ENCODE peak calls at places on chromosome 19, in six cellular contexts. A, U, T, D, Q and G are unnamed samples.

GRCh38 chr19:37594982-37595382 is 306 bp downstream of the ZNF540 start:
- DNase-seq in T (no peak), Q (peak; percentile 60), D (peak; percentile 8), U (no peak), A (peak; percentile 47), G (peak; percentile 81)

GRCh38 chr19:377801-378581 is 31.0 kb downstream of the C2CD4C start:
- DNase-seq in A (no peak), T (no peak), U (no peak), D (no peak), Q (no peak), G (no peak)

GRCh38 chr19:10617409-10618121 is 7.8 kb upstream of the SLC44A2 start:
- DNase-seq in D (no peak), T (no peak), U (no peak), A (no peak), Q (no peak), G (no peak)

GRCh38 chr19:36482876-36483275 is 6.5 kb downstream of the ZNF566 start:
- DNase-seq in A (no peak), Q (no peak), U (no peak), T (no peak), D (no peak), G (no peak)

GRCh38 chr19:8686549-8686948 is 12.0 kb downstream of the ACTL9 start:
- DNase-seq in U (no peak), T (no peak), A (no peak), D (no peak), Q (no peak), G (no peak)

GRCh38 chr19:14363203-14364097 is 17.8 kb upstream of the ADGRE5 start:
- DNase-seq in D (no peak), U (peak; percentile 55), A (no peak), Q (peak; percentile 35), T (peak; percentile 86), G (no peak)

GRCh38 chr19:50384685-50385535 is 763 bp downstream of the POLD1 start:
- DNase-seq in Q (no peak), U (no peak), T (no peak), A (no peak), D (no peak), G (no peak)

GRCh38 chr19:35828694-35829301 is 16.2 kb upstream of the PRODH2 start:
- DNase-seq in T (peak; percentile 75), D (peak; percentile 53), A (no peak), Q (peak; percentile 38), U (peak; percentile 76), G (peak; percentile 45)

GRCh38 chr19:17872251-17873001 is 681 bp downstream of the SLC5A5 start:
- DNase-seq in T (no peak), Q (no peak), D (no peak), U (no peak), A (no peak), G (peak; percentile 28)

GRCh38 chr19:35495107-35496064 is 5.1 kb upstream of the KRTDAP start:
- DNase-seq in U (peak; percentile 72), A (no peak), Q (peak; percentile 60), T (peak; percentile 76), D (no peak), G (peak; percentile 55)

GRCh38 chr19:15466851-15467733 is 2.7 kb upstream of the RASAL3 start:
- DNase-seq in D (no peak), T (peak; percentile 72), U (no peak), A (no peak), Q (peak; percentile 60), G (no peak)

GRCh38 chr19:2629491-2630351 is 72.8 kb downstream of the GNG7 start:
- DNase-seq in U (no peak), Q (no peak), A (no peak), T (no peak), D (no peak), G (no peak)

GRCh38 chr19:11410682-11411081 is 8.4 kb downstream of the RGL3 start:
- DNase-seq in D (no peak), A (no peak), T (no peak), Q (no peak), U (no peak), G (no peak)

GRCh38 chr19:28638445-28638844 is 574.5 kb downstream of the UQCRFS1 start:
- DNase-seq in Q (no peak), T (no peak), U (no peak), A (no peak), D (no peak), G (no peak)

GRCh38 chr19:29404951-29405727 is 120.7 kb upstream of the VSTM2B start:
- DNase-seq in T (no peak), U (peak; percentile 78), D (no peak), A (no peak), Q (no peak), G (no peak)

GRCh38 chr19:3981736-3982681 is 3.3 kb downstream of the EEF2 start:
- DNase-seq in U (no peak), D (no peak), T (no peak), Q (no peak), A (no peak), G (no peak)

DNA sequence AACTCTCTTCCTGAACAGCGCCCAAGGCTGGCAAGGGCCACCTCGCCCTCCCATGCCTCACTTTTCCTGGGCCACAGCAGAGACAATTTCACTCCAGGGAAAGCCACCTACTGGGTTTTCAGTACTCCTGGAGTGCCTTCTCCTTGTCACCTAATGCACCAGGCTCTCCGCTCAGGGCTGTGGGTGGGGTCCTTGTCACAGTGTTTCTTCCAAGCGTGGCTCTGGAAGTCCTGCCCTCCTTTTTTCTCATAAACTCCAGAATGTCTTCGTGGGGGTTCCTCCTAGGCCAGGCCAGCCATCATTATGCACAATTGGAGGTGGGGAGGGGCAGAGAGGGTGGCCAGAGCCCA is 78.6 kb downstream of the CHST8 start:
- DNase-seq in U (no peak), Q (no peak), A (no peak), D (no peak), T (no peak), G (no peak)
- TF ChIP-seq CTCF in U (no peak), Q (no peak), A (no peak), D (no peak), T (no peak), G (no peak)

GRCh38 chr19:54883228-54883627 is 9.2 kb downstream of the FCAR start:
- DNase-seq in T (no peak), Q (no peak), D (no peak), A (no peak), U (no peak), G (no peak)

GRCh38 chr19:54881884-54882283 is 7.8 kb downstream of the FCAR start:
- DNase-seq in T (no peak), A (no peak), U (no peak), D (no peak), Q (no peak), G (no peak)

GRCh38 chr19:54882758-54883157 is 8.7 kb downstream of the FCAR start:
- DNase-seq in A (no peak), Q (no peak), U (no peak), T (peak; percentile 30), D (no peak), G (peak; percentile 21)
- TF ChIP-seq CTCF in A (no peak), Q (no peak), U (no peak), T (peak; percentile 39), D (no peak), G (peak; percentile 50)

DNA sequence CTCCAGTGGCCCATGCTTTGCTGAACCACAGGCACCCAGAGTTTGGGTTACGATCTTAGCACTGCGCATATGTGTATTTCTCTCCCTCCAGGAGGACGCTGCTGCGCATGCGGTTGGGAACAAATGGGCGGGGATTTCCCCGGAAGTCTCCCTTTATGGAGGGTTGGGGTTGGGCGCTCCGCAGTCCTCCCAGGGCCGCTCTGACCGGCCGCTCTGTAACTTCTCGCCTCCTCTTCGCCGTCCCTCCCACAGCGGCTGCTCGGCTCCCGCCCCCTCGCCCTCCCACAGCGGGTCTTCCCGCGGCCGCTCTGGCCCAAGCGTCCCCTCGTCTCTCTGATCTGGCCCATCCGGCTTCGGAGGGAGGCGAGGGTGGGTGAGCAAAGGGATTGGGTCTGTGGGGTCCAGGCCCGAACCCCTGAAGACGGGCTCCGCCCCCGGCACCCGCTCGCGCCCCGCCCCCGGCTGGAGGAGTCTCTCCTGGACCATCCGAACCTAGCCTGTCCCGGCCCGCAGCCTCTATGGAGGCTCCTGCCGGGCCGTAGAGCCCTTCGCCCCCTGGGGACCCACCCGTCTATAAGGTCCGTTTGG is at the start of gene MEGF8:
- DNase-seq in D (peak; percentile 98), Q (peak; percentile 97), A (peak; percentile 92), U (peak; percentile 99), T (peak; percentile 100), G (peak; percentile 96)
- TF ChIP-seq CTCF in D (peak; percentile 95), Q (no peak), A (peak; percentile 92), U (peak; percentile 91), T (peak; percentile 98), G (no peak)

DNA sequence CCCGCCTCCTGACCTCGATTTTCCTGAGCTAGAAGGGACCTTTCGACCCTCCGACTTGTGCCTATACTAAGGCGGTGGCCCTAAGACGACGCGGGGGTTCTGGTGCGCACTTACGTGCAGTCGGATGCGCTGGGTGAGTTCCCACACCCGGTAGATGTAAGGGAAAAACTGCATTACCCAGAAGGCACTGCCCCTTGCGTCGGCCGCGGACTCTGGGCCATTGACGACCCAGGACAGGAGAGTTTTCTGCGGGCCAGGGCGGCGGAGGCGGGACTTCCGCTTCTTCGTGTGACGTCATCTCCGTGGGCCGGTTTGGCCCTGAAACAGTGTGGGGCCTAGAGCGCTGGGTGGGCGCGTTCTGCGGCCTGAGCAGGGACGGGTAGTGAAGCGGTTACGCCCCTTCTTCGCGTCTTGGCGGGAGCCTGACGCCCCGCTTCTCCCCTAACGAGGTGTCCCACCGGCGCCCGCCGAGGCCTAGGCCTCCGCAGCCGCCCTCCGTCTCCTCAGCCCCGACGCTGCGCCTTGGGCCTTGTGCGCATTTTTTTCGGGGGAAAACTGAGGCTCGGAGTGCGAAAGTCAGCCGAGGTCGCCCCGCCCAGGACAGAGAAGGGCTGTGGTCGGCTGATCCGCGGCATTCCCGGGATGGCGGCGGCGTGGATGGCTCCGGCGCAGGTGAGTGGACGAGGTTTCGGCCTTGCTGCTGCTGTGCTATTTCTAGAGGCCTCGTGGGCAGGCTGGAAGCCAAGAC is at the start of gene ZNF460:
- DNase-seq in U (peak; percentile 98), Q (peak; percentile 94), A (peak; percentile 89), D (peak; percentile 95), T (peak; percentile 99), G (peak; percentile 98)
- TF ChIP-seq CTCF in U (no peak), Q (no peak), A (peak; percentile 43), D (no peak), T (no peak), G (peak; percentile 8)

DNA sequence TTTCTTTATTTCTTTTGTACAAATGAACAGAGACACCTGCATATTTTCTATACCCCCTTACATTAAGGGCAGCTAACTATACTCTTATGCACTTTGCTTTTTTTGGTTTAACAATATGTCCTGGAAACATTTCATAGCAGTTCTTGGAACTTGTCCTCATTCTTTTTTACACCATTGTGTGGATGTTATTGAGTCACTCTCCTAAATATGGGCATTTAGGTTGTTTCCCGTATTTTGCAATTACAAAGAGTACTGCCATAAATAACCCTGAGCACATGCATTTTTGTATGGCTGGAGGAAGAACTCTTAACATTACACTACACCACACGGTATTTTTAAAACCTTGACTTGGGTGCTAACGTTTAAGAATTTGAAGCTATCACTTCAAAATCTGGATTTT is 9.6 kb downstream of the ACP7 start:
- DNase-seq in T (no peak), D (no peak), U (no peak), Q (no peak), A (no peak), G (no peak)
- TF ChIP-seq CTCF in T (no peak), D (no peak), U (no peak), Q (no peak), A (no peak), G (no peak)